ENCODE peak calls at places on chromosomes 2 and 18, in eight cellular contexts. G is cardiac septum; E is NCI-H2029; K is stimulated activated CD4-positive, alpha-beta T cell treated with anti-CD3 and anti-CD28 coated beads, Interleukin-1b, Interleukin-23, amount 100 ng/mL, for 4 hours; J is cardiac fibroblast; L is T-helper 17 cell; I is NCI-H1436 treated with DMSO at 0.1 percent for 48 hours; N is hepatic stellate cell. M is an unnamed sample.
A peak's percentile ranks its signal among the peaks of the same experiment; 100 is the strongest.

GRCh38 chr2:143901185-143901842 is 618.6 kb downstream of the ZEB2 start:
- DNase-seq in E (no peak), K (no peak), L (no peak), J (peak; percentile 56), I (no peak), G (no peak), N (peak; percentile 46), M (no peak)

GRCh38 chr2:168639501-168639900 is 162.9 kb upstream of the NOSTRIN start:
- DNase-seq in I (no peak), E (no peak), J (peak; percentile 92), L (no peak), K (no peak), N (peak; percentile 28), G (no peak), M (no peak)

GRCh38 chr2:128284841-128285240 is 33.8 kb downstream of the HS6ST1 start:
- DNase-seq in N (no peak), E (no peak), J (no peak), L (no peak), G (no peak), K (no peak), I (no peak), M (no peak)

GRCh38 chr2:57450170-57450569 is 596.4 kb upstream of the VRK2 start:
- DNase-seq in L (no peak), K (no peak), J (no peak), N (peak; percentile 8), E (no peak), G (no peak), I (no peak), M (no peak)

GRCh38 chr2:160253440-160254296 is 53.6 kb upstream of the ITGB6 start:
- DNase-seq in G (no peak), N (no peak), J (no peak), L (no peak), E (no peak), K (no peak), I (no peak), M (no peak)

GRCh38 chr2:230812041-230812440 is 52.7 kb upstream of the ITM2C start:
- DNase-seq in N (no peak), K (no peak), L (no peak), I (no peak), E (no peak), J (no peak), G (no peak), M (no peak)

GRCh38 chr18:2173464-2173863 is 397.8 kb downstream of the METTL4 start:
- DNase-seq in I (no peak), N (no peak), E (no peak), J (peak; percentile 94), L (no peak), K (no peak), G (peak; percentile 77), M (no peak)

GRCh38 chr2:46632349-46632748 is 153.0 kb downstream of the TMEM247 start:
- DNase-seq in K (no peak), I (no peak), E (no peak), J (peak; percentile 77), L (no peak), G (no peak), N (no peak), M (no peak)

GRCh38 chr2:190216829-190217228 is 102.8 kb downstream of the HIBCH start:
- DNase-seq in I (no peak), J (no peak), K (no peak), L (no peak), N (no peak), E (peak; percentile 81), G (no peak), M (no peak)

GRCh38 chr18:13434854-13435253 is 216.3 kb downstream of the LDLRAD4 start:
- DNase-seq in I (no peak), N (no peak), E (no peak), K (no peak), G (no peak), J (no peak), L (no peak), M (peak; percentile 30)

GRCh38 chr2:141392517-141393213 is 738.2 kb downstream of the LRP1B start:
- DNase-seq in L (no peak), N (peak; percentile 24), E (no peak), J (peak; percentile 87), K (no peak), G (no peak), I (no peak), M (no peak)

GRCh38 chr2:62743506-62743905 is 38.0 kb downstream of the EHBP1 start:
- DNase-seq in G (no peak), N (no peak), J (no peak), I (no peak), E (no peak), K (no peak), L (no peak), M (no peak)

GRCh38 chr2:85707304-85707703 is 13.1 kb downstream of the GNLY start:
- DNase-seq in J (peak; percentile 93), N (peak; percentile 78), K (peak; percentile 63), E (peak; percentile 76), L (peak; percentile 48), I (no peak), G (no peak), M (no peak)

GRCh38 chr2:197398913-197399312 is 35.9 kb downstream of the SF3B1 start:
- DNase-seq in E (no peak), G (no peak), J (no peak), L (no peak), K (no peak), I (no peak), N (no peak), M (no peak)

GRCh38 chr2:105238664-105239240 is 2.8 kb upstream of the GPR45 start:
- DNase-seq in G (no peak), N (no peak), K (no peak), I (no peak), J (no peak), E (no peak), L (no peak), M (peak; percentile 8)

GRCh38 chr2:171566753-171567152 is 44.5 kb downstream of the CYBRD1 start:
- DNase-seq in G (no peak), E (no peak), K (no peak), J (no peak), I (no peak), L (no peak), N (no peak), M (no peak)

GRCh38 chr2:239500915-239501630 is 100.3 kb upstream of the HDAC4 start:
- DNase-seq in I (no peak), J (no peak), N (no peak), L (no peak), K (no peak), G (peak; percentile 89), E (no peak), M (no peak)

GRCh38 chr2:183093857-183094657 is 15.5 kb downstream of the DUSP19 start:
- DNase-seq in L (no peak), E (no peak), I (no peak), N (peak; percentile 13), J (peak; percentile 54), G (no peak), K (no peak), M (no peak)

GRCh38 chr2:238895901-238896600 is 48.2 kb downstream of the TWIST2 start:
- DNase-seq in J (peak; percentile 92), G (no peak), K (no peak), L (no peak), N (peak; percentile 97), E (no peak), I (no peak), M (no peak)